ENCODE peak calls at places on chromosomes 12 and 14, in seven cellular contexts. F, K, B, U, I, G and N are unnamed samples.

GRCh38 chr12:125683748-125684381 is 618.6 kb downstream of the AACS start:
- DNase-seq in F (no peak), K (no peak), B (peak), U (no peak), I (no peak), G (no peak), N (no peak)

GRCh38 chr12:106248849-106249371 is 1.1 kb upstream of the CKAP4 start:
- DNase-seq in F (no peak), K (no peak), B (no peak), U (peak), I (no peak), G (no peak), N (no peak)

GRCh38 chr12:20044304-20044703 is 324.0 kb upstream of the PDE3A start:
- DNase-seq in F (no peak), K (no peak), B (no peak), U (no peak), I (no peak), G (no peak), N (no peak)

GRCh38 chr12:62537544-62537943 is 70.9 kb downstream of the MON2 start:
- DNase-seq in F (no peak), K (no peak), B (peak), U (no peak), I (no peak), G (no peak), N (no peak)

GRCh38 chr12:49301759-49302158 is 6.8 kb downstream of the PRPH start:
- DNase-seq in F (no peak), K (no peak), B (no peak), U (no peak), I (no peak), G (no peak), N (no peak)

GRCh38 chr14:51652168-51653095 is 722 bp downstream of the FRMD6 start:
- DNase-seq in F (no peak), K (no peak), B (peak), U (no peak), I (no peak), G (peak), N (no peak)

GRCh38 chr12:61037792-61038191 is 1222.4 kb upstream of the USP15 start:
- DNase-seq in F (no peak), K (no peak), B (no peak), U (no peak), I (no peak), G (no peak), N (no peak)

GRCh38 chr12:92955997-92956663 is 27.0 kb upstream of the EEA1 start:
- DNase-seq in F (no peak), K (no peak), B (no peak), U (no peak), I (no peak), G (no peak), N (no peak)

GRCh38 chr12:68423175-68423574 is 91.0 kb upstream of the MDM1 start:
- DNase-seq in F (no peak), K (no peak), B (no peak), U (no peak), I (no peak), G (no peak), N (no peak)

GRCh38 chr12:22916241-22916640 is 291.3 kb downstream of the ETNK1 start:
- DNase-seq in F (no peak), K (no peak), B (no peak), U (no peak), I (no peak), G (no peak), N (no peak)

GRCh38 chr14:99174920-99175319 is 97.1 kb downstream of the BCL11B start:
- DNase-seq in F (no peak), K (no peak), B (no peak), U (no peak), I (no peak), G (no peak), N (no peak)

GRCh38 chr12:64625243-64626077 is 15.2 kb downstream of the RASSF3 start:
- DNase-seq in F (peak), K (peak), B (peak), U (no peak), I (peak), G (no peak), N (no peak)

GRCh38 chr12:27333311-27334009 is 824 bp downstream of the BMAL2 start:
- DNase-seq in F (no peak), K (peak), B (peak), U (no peak), I (peak), G (no peak), N (no peak)